ENCODE peak calls at places on chromosomes 16 and 17, in eight cellular contexts. N is ovary; J is fibroblast of pulmonary artery; M is heart left ventricle; S is CD8-positive, alpha-beta T cell; R is GM23248; Z is MM.1S; O is small intestine. T is an unnamed sample.

GRCh38 chr17:69492410-69493071 is 78.0 kb downstream of the MAP2K6 start:
- DNase-seq in N (no peak), J (peak), M (no peak), S (no peak), R (peak), Z (no peak), O (no peak), T (no peak)

GRCh38 chr17:82320956-82321927 is 3.8 kb upstream of the CD7 start:
- DNase-seq in N (no peak), J (peak), M (no peak), S (peak), R (peak), Z (no peak), O (peak), T (no peak)

GRCh38 chr16:88747588-88748301 is 37.3 kb downstream of the PIEZO1 start:
- DNase-seq in N (no peak), J (peak), M (no peak), S (no peak), R (no peak), Z (peak), O (peak), T (peak)

GRCh38 chr16:4142268-4142667 is 26.0 kb upstream of the ADCY9 start:
- DNase-seq in N (no peak), J (no peak), M (no peak), S (peak), R (peak), Z (no peak), O (no peak), T (no peak)

GRCh38 chr16:2820836-2821482 is 3.9 kb downstream of the PRSS21 start:
- DNase-seq in N (no peak), J (no peak), M (no peak), S (no peak), R (no peak), Z (no peak), O (no peak), T (no peak)

GRCh38 chr17:42679492-42680330 is 1.9 kb downstream of the CCR10 start:
- DNase-seq in N (peak), J (peak), M (peak), S (peak), R (peak), Z (peak), O (peak), T (peak)

GRCh38 chr16:53695070-53695469 is 8.6 kb downstream of the RPGRIP1L start:
- DNase-seq in N (no peak), J (peak), M (no peak), S (no peak), R (peak), Z (no peak), O (no peak), T (no peak)

GRCh38 chr16:56747486-56748045 is 17.6 kb downstream of the NUP93 start:
- DNase-seq in N (no peak), J (peak), M (no peak), S (no peak), R (no peak), Z (no peak), O (no peak), T (no peak)

GRCh38 chr17:512926-513325 is 160.3 kb upstream of the RPH3AL start:
- DNase-seq in N (peak), J (no peak), M (no peak), S (no peak), R (peak), Z (no peak), O (no peak), T (no peak)

GRCh38 chr17:2547176-2547575 is 35.5 kb upstream of the METTL16 start:
- DNase-seq in N (no peak), J (peak), M (no peak), S (no peak), R (peak), Z (no peak), O (peak), T (no peak)
- H3K4me3 ChIP-seq in N (no peak), J (no peak), M (no peak), S (no peak), R (no peak), Z (no peak), O (no peak), T (no peak)

GRCh38 chr16:31107465-31107867 is 720 bp upstream of the BCKDK start:
- DNase-seq in N (no peak), J (no peak), M (no peak), S (no peak), R (no peak), Z (peak), O (no peak), T (no peak)

GRCh38 chr16:31106509-31107464 is 1.4 kb upstream of the BCKDK start:
- DNase-seq in N (no peak), J (no peak), M (no peak), S (no peak), R (no peak), Z (no peak), O (no peak), T (no peak)

GRCh38 chr16:31108794-31109558 is 790 bp downstream of the BCKDK start:
- DNase-seq in N (no peak), J (no peak), M (no peak), S (no peak), R (peak), Z (no peak), O (no peak), T (no peak)

GRCh38 chr16:31108035-31108793 is at the start of gene BCKDK:
- DNase-seq in N (peak), J (peak), M (peak), S (peak), R (peak), Z (peak), O (peak), T (peak)

DNA sequence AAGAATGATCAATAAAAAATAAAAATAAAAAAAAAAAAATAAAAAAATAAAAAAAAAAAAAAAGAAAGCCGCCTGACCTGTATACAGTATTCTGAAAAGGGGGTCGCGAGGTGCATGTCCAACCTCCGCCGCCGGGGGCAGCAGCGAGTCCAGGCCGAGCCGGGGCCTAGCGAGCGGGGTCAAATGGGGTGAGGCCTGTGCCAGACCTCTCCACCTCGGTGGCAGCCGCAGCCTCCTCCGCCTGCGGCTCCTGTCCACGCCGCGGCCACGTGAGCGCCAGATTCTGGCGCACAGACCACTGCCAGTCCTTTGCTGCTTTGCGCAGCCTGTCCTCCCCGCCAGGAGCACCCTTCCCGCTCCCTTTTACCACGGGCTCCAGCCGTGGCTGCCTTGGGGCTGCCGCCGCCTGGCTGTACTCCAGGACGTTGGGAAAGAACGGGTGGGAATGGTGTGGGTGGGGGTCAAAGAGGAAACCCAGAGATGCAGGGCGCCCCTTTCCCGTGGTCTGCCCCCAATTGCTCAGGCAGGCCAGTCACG is 2.4 kb upstream of the BCKDK start:
- DNase-seq in N (peak), J (peak), M (peak), S (peak), R (peak), Z (peak), O (peak), T (peak)
- H3K4me3 ChIP-seq in N (no peak), J (no peak), M (no peak), S (no peak), R (no peak), Z (no peak), O (no peak), T (peak)

DNA sequence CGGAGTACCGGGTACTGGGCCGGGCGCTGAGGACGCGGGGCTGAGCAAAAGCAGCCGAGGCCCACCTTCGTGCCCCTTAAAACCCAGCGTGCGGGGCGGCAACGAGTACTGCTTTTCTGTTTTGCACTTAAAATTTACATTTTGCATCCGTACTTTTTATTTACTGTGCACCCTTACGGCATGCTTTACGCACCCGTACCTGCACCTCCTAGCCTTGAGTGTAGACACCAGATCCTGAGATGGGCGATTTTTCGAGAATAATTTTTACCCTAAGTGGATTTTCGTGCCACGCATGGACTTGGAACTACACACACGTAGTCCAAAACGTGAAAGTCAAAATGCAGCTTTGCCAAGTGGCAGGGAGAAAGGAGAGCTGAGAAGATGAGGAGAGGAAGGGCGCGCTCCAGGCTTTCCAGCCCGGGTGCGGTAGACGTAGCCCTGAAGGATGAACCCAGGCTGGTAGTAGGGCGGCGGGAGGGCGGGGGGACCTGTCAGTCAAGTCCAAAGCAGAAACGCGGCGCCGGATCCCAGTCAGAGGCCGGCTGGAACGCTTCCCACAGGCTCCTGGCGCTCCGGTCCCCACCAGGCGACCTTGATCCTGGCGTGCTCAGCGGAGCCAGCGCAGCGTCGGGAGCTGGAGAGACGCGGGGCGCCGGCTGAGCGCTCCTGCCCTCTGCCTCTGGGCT is 1.2 kb upstream of the CBLN1 start:
- DNase-seq in N (no peak), J (no peak), M (peak), S (no peak), R (no peak), Z (peak), O (peak), T (no peak)
- H3K4me3 ChIP-seq in N (peak), J (no peak), M (peak), S (no peak), R (peak), Z (peak), O (no peak), T (no peak)

GRCh38 chr16:49556252-49557069 is 182.9 kb downstream of the C16orf78 start:
- DNase-seq in N (no peak), J (peak), M (no peak), S (no peak), R (peak), Z (peak), O (no peak), T (peak)

GRCh38 chr16:49560018-49560830 is 186.6 kb downstream of the C16orf78 start:
- DNase-seq in N (no peak), J (peak), M (peak), S (no peak), R (no peak), Z (no peak), O (no peak), T (no peak)

GRCh38 chr16:49559242-49559641 is 185.6 kb downstream of the C16orf78 start:
- DNase-seq in N (no peak), J (no peak), M (no peak), S (no peak), R (no peak), Z (no peak), O (no peak), T (no peak)

GRCh38 chr16:49558451-49558850 is 184.8 kb downstream of the C16orf78 start:
- DNase-seq in N (no peak), J (no peak), M (no peak), S (no peak), R (no peak), Z (no peak), O (no peak), T (no peak)

DNA sequence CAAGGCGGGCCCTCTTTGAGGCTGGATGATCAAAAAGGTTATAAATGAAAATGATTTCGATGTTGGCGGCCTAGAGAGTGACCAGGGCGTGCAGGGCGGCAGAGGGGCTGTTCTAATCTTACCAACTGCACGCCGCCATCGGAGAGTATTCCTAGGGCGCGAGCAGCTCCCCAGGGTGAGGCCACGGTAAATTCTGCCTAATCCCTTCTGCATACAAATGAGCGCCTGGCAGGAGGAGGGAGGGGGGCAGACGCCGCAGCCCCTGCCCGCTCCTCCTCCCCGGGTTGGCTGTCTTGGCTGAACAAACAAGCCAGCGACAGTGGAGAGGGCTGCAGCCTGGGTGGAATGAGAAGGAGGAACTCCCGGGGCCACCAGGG is 183.5 kb downstream of the C16orf78 start:
- DNase-seq in N (no peak), J (no peak), M (no peak), S (no peak), R (no peak), Z (no peak), O (no peak), T (no peak)
- H3K4me3 ChIP-seq in N (no peak), J (no peak), M (no peak), S (no peak), R (no peak), Z (no peak), O (no peak), T (no peak)

DNA sequence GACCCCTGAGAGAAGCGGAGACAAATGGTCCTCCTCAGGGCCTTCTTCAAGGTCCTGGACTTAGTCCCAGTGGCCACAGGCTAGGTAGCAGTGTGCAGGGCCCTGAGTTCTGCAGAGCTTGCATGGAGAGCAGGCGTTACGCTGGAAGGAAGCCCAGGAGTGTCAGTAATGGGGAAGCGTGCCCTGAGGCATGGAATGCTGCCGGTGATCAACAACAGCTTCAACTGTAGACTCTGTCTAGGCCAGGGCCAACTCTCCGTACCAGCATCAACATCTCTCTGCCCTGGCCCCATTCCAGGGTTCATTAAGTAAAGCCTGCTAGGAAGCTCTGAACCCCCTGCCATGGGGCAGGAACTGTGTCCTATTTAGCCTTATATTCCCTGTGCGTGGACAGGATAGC is 568 bp upstream of the TNK1 start:
- DNase-seq in N (peak), J (peak), M (peak), S (no peak), R (peak), Z (no peak), O (peak), T (no peak)
- H3K4me3 ChIP-seq in N (peak), J (peak), M (peak), S (no peak), R (peak), Z (no peak), O (no peak), T (no peak)